ENCODE peak calls at places on chromosomes 7 and 10, in five cellular contexts. I is NCI-H1092 treated with DMSO at 0.1 percent for 48 hours; L is NCI-H748 treated with DMSO at 0.1 percent for 48 hours; D is PC-9; X is activated CD4-positive, alpha-beta T cell treated with anti-CD3 and anti-CD28 coated beads, Interleukin-2, amount 50 U/mL, for 24 hours. N is an unnamed sample.

GRCh38 chr10:12499587-12499986 is 150.2 kb downstream of the CAMK1D start:
- DNase-seq in X (no peak), L (no peak), D (no peak), I (no peak), N (no peak)

GRCh38 chr10:102596506-102596971 is 47.7 kb upstream of the TRIM8 start:
- DNase-seq in X (no peak), D (peak), L (peak), I (peak), N (no peak)

GRCh38 chr10:75019360-75019759 is 92.1 kb upstream of the SAMD8 start:
- DNase-seq in L (peak), I (peak), D (no peak), X (no peak), N (no peak)

GRCh38 chr7:55006499-55006898 is 12.3 kb upstream of the EGFR start:
- DNase-seq in I (no peak), X (no peak), L (no peak), D (no peak), N (no peak)

GRCh38 chr10:91713471-91714072 is 80.7 kb upstream of the PPP1R3C start:
- DNase-seq in L (no peak), X (no peak), I (no peak), D (no peak), N (no peak)

GRCh38 chr7:44381494-44382220 is 56.3 kb upstream of the CAMK2B start:
- DNase-seq in D (no peak), I (no peak), L (no peak), X (no peak), N (no peak)

GRCh38 chr7:134562136-134562535 is 13.2 kb downstream of the AKR1B15 start:
- DNase-seq in L (no peak), I (no peak), D (no peak), X (no peak), N (no peak)

GRCh38 chr10:44157574-44157973 is 227.3 kb downstream of the CXCL12 start:
- DNase-seq in X (no peak), L (no peak), I (no peak), D (no peak), N (no peak)

GRCh38 chr10:90982406-90983008 is 61.6 kb upstream of the ANKRD1 start:
- DNase-seq in I (no peak), L (no peak), X (no peak), D (no peak), N (no peak)

GRCh38 chr7:149874644-149875028 is 867 bp downstream of the ATP6V0E2 start:
- DNase-seq in D (no peak), X (no peak), L (no peak), I (no peak), N (no peak)

GRCh38 chr7:93365341-93365740 is 133.2 kb downstream of the VPS50 start:
- DNase-seq in D (no peak), L (no peak), X (no peak), I (no peak), N (no peak)

GRCh38 chr10:132400547-132401151 is 3.6 kb downstream of the PWWP2B start:
- DNase-seq in I (no peak), L (no peak), X (no peak), D (no peak), N (no peak)

GRCh38 chr7:1463685-1464223 is 4.5 kb upstream of the MICALL2 start:
- DNase-seq in D (no peak), L (no peak), I (no peak), X (no peak), N (no peak)

GRCh38 chr7:978049-978346 is 2.6 kb upstream of the COX19 start:
- DNase-seq in L (no peak), X (no peak), D (no peak), I (no peak), N (no peak)

GRCh38 chr7:34341331-34341730 is 316.7 kb upstream of the NPSR1 start:
- DNase-seq in D (no peak), I (no peak), L (no peak), X (no peak), N (no peak)

GRCh38 chr7:93601363-93601762 is 26.8 kb upstream of the CALCR start:
- DNase-seq in I (peak), L (no peak), X (no peak), D (no peak), N (no peak)

GRCh38 chr10:89845541-89846275 is 144.3 kb downstream of the KIF20B start:
- DNase-seq in X (no peak), I (no peak), D (peak), L (no peak), N (peak)

GRCh38 chr7:156865493-156865892 is 27.5 kb downstream of the LMBR1 start:
- DNase-seq in L (no peak), X (no peak), I (no peak), D (no peak), N (no peak)

GRCh38 chr7:23055582-23056178 is 41.8 kb upstream of the HYCC1 start:
- DNase-seq in X (peak), L (peak), D (peak), I (peak), N (no peak)

GRCh38 chr7:54260868-54261475 is 281.2 kb upstream of the VSTM2A start:
- DNase-seq in L (no peak), D (no peak), X (no peak), I (no peak), N (peak)

GRCh38 chr10:127117125-127117524 is 79.3 kb downstream of the INSYN2A start:
- DNase-seq in D (peak), I (no peak), L (no peak), X (no peak), N (peak)

GRCh38 chr7:142535123-142535779 is 214.0 kb upstream of the PRSS1 start:
- DNase-seq in D (peak), X (peak), I (peak), L (peak), N (peak)

GRCh38 chr7:81791578-81792524 is 22.0 kb upstream of the HGF start:
- DNase-seq in D (no peak), L (no peak), X (no peak), I (no peak), N (no peak)

GRCh38 chr10:52437205-52437646 is 123.1 kb downstream of the DKK1 start:
- DNase-seq in X (no peak), L (no peak), D (no peak), I (no peak), N (no peak)

GRCh38 chr10:133475821-133476640 is 22.3 kb downstream of the SCART1 start:
- DNase-seq in L (no peak), I (no peak), D (no peak), X (no peak), N (no peak)

GRCh38 chr10:104434601-104435000 is 81.0 kb downstream of the CFAP58 start:
- DNase-seq in I (no peak), L (no peak), D (no peak), X (no peak), N (no peak)

GRCh38 chr7:108630002-108630401 is 60.3 kb downstream of the DNAJB9 start:
- DNase-seq in L (no peak), I (peak), X (no peak), D (no peak), N (no peak)

GRCh38 chr10:125103466-125104377 is 56.6 kb downstream of the CTBP2 start:
- DNase-seq in L (no peak), I (no peak), X (no peak), D (no peak), N (no peak)

GRCh38 chr10:3763852-3764625 is 21.0 kb downstream of the KLF6 start:
- DNase-seq in I (no peak), X (no peak), L (no peak), D (peak), N (no peak)

GRCh38 chr7:28708458-28708951 is 249.6 kb downstream of the TRIL start:
- DNase-seq in D (no peak), X (no peak), L (no peak), I (no peak), N (no peak)

GRCh38 chr10:104527013-104527412 is 114.1 kb upstream of the SORCS3 start:
- DNase-seq in L (no peak), X (no peak), I (no peak), D (no peak), N (no peak)

GRCh38 chr7:50379082-50379481 is 71.1 kb downstream of the FIGNL1 start:
- DNase-seq in L (peak), D (peak), X (no peak), I (no peak), N (no peak)

N was measured in BJ.